ENCODE peak calls at places on chromosomes 13 and 19, in seven cellular contexts. One of them, this sample, is unnamed.

GRCh38 chr19:2791876-2792275 is 6.6 kb downstream of the THOP1 start:
- DNase-seq in astrocyte: no peak
- DNase-seq in trophoblast cell: no peak
- DNase-seq in tibial artery: no peak
- DNase-seq in A549: no peak
- DNase-seq in SJSA1: no peak
- DNase-seq in IMR-90: no peak
- DNase-seq in this sample: no peak

GRCh38 chr19:11014403-11014911 is 53.6 kb downstream of the SMARCA4 start:
- DNase-seq in astrocyte: no peak
- DNase-seq in trophoblast cell: no peak
- DNase-seq in tibial artery: no peak
- DNase-seq in A549: no peak
- DNase-seq in SJSA1: no peak
- DNase-seq in IMR-90: no peak
- DNase-seq in this sample: no peak

GRCh38 chr13:101919541-101920306 is 467.2 kb downstream of the ITGBL1 start:
- DNase-seq in astrocyte: peak; percentile 23
- DNase-seq in trophoblast cell: no peak
- DNase-seq in tibial artery: no peak
- DNase-seq in A549: no peak
- DNase-seq in SJSA1: no peak
- DNase-seq in IMR-90: peak; percentile 10
- DNase-seq in this sample: peak; percentile 32

GRCh38 chr13:34506796-34507195 is 435.3 kb upstream of the NBEA start:
- DNase-seq in astrocyte: peak; percentile 42
- DNase-seq in trophoblast cell: no peak
- DNase-seq in tibial artery: no peak
- DNase-seq in A549: no peak
- DNase-seq in SJSA1: peak; percentile 23
- DNase-seq in IMR-90: no peak
- DNase-seq in this sample: peak; percentile 5

GRCh38 chr19:18091217-18091608 is 4.5 kb upstream of the IL12RB1 start:
- DNase-seq in astrocyte: no peak
- DNase-seq in trophoblast cell: no peak
- DNase-seq in tibial artery: peak; percentile 83
- DNase-seq in A549: no peak
- DNase-seq in SJSA1: no peak
- DNase-seq in IMR-90: no peak
- DNase-seq in this sample: no peak

GRCh38 chr13:92806215-92806614 is 420.4 kb upstream of the GPC6 start:
- DNase-seq in astrocyte: peak; percentile 14
- DNase-seq in trophoblast cell: no peak
- DNase-seq in tibial artery: no peak
- DNase-seq in A549: no peak
- DNase-seq in SJSA1: peak; percentile 67
- DNase-seq in IMR-90: no peak
- DNase-seq in this sample: peak; percentile 28

GRCh38 chr19:19262190-19263057 is 10.7 kb downstream of the TM6SF2 start:
- DNase-seq in astrocyte: no peak
- DNase-seq in trophoblast cell: no peak
- DNase-seq in tibial artery: no peak
- DNase-seq in A549: no peak
- DNase-seq in SJSA1: no peak
- DNase-seq in IMR-90: no peak
- DNase-seq in this sample: peak; percentile 14

GRCh38 chr19:33832633-33833032 is 36.0 kb downstream of the KCTD15 start:
- DNase-seq in astrocyte: no peak
- DNase-seq in trophoblast cell: no peak
- DNase-seq in tibial artery: no peak
- DNase-seq in A549: no peak
- DNase-seq in SJSA1: no peak
- DNase-seq in IMR-90: no peak
- DNase-seq in this sample: no peak

GRCh38 chr19:50705422-50706019 is 14.1 kb downstream of the SHANK1 start:
- DNase-seq in astrocyte: no peak
- DNase-seq in trophoblast cell: peak; percentile 74
- DNase-seq in tibial artery: no peak
- DNase-seq in A549: peak; percentile 79
- DNase-seq in SJSA1: no peak
- DNase-seq in IMR-90: peak; percentile 76
- DNase-seq in this sample: peak; percentile 88

GRCh38 chr13:65600702-65601101 is 1629.4 kb downstream of the PCDH9 start:
- DNase-seq in astrocyte: peak; percentile 65
- DNase-seq in trophoblast cell: no peak
- DNase-seq in tibial artery: no peak
- DNase-seq in A549: peak; percentile 1
- DNase-seq in SJSA1: peak; percentile 78
- DNase-seq in IMR-90: peak; percentile 78
- DNase-seq in this sample: peak; percentile 17

GRCh38 chr19:511101-511841 is 4.0 kb downstream of the TPGS1 start:
- DNase-seq in astrocyte: peak; percentile 68
- DNase-seq in trophoblast cell: peak; percentile 88
- DNase-seq in tibial artery: no peak
- DNase-seq in A549: no peak
- DNase-seq in SJSA1: no peak
- DNase-seq in IMR-90: peak; percentile 36
- DNase-seq in this sample: peak; percentile 42

GRCh38 chr13:103983948-103984347 is 917.7 kb upstream of the SLC10A2 start:
- DNase-seq in astrocyte: no peak
- DNase-seq in trophoblast cell: no peak
- DNase-seq in tibial artery: no peak
- DNase-seq in A549: no peak
- DNase-seq in SJSA1: no peak
- DNase-seq in IMR-90: no peak
- DNase-seq in this sample: no peak

GRCh38 chr13:44853641-44854040 is 135.6 kb downstream of the NUFIP1 start:
- DNase-seq in astrocyte: no peak
- DNase-seq in trophoblast cell: no peak
- DNase-seq in tibial artery: no peak
- DNase-seq in A549: peak; percentile 71
- DNase-seq in SJSA1: no peak
- DNase-seq in IMR-90: no peak
- DNase-seq in this sample: no peak

GRCh38 chr19:5155586-5156210 is 184.9 kb downstream of the PTPRS start:
- DNase-seq in astrocyte: no peak
- DNase-seq in trophoblast cell: no peak
- DNase-seq in tibial artery: no peak
- DNase-seq in A549: no peak
- DNase-seq in SJSA1: no peak
- DNase-seq in IMR-90: no peak
- DNase-seq in this sample: no peak

GRCh38 chr19:53365134-53365898 is at the start of gene ZNF525:
- DNase-seq in astrocyte: peak; percentile 46
- DNase-seq in trophoblast cell: peak; percentile 97
- DNase-seq in tibial artery: peak; percentile 95
- DNase-seq in A549: peak; percentile 63
- DNase-seq in SJSA1: peak; percentile 21
- DNase-seq in IMR-90: peak; percentile 59
- DNase-seq in this sample: peak; percentile 89

GRCh38 chr13:38539632-38540031 is 147.2 kb upstream of the FREM2 start:
- DNase-seq in astrocyte: no peak
- DNase-seq in trophoblast cell: no peak
- DNase-seq in tibial artery: no peak
- DNase-seq in A549: no peak
- DNase-seq in SJSA1: no peak
- DNase-seq in IMR-90: no peak
- DNase-seq in this sample: no peak

GRCh38 chr13:51928231-51928630 is 66.5 kb downstream of the CCDC70 start:
- DNase-seq in astrocyte: no peak
- DNase-seq in trophoblast cell: peak; percentile 75
- DNase-seq in tibial artery: no peak
- DNase-seq in A549: no peak
- DNase-seq in SJSA1: no peak
- DNase-seq in IMR-90: no peak
- DNase-seq in this sample: no peak

GRCh38 chr13:113938716-113939115 is 35.2 kb downstream of the C13orf46 start:
- DNase-seq in astrocyte: no peak
- DNase-seq in trophoblast cell: no peak
- DNase-seq in tibial artery: no peak
- DNase-seq in A549: no peak
- DNase-seq in SJSA1: no peak
- DNase-seq in IMR-90: no peak
- DNase-seq in this sample: no peak

GRCh38 chr13:74040200-74040599 is 94.0 kb downstream of the KLF12 start:
- DNase-seq in astrocyte: no peak
- DNase-seq in trophoblast cell: peak; percentile 51
- DNase-seq in tibial artery: no peak
- DNase-seq in A549: peak; percentile 56
- DNase-seq in SJSA1: peak; percentile 13
- DNase-seq in IMR-90: peak; percentile 31
- DNase-seq in this sample: peak; percentile 38

GRCh38 chr19:55134732-55135131 is 14.3 kb downstream of the TNNT1 start:
- DNase-seq in astrocyte: no peak
- DNase-seq in trophoblast cell: no peak
- DNase-seq in tibial artery: no peak
- DNase-seq in A549: no peak
- DNase-seq in SJSA1: no peak
- DNase-seq in IMR-90: no peak
- DNase-seq in this sample: no peak

GRCh38 chr19:54586397-54586796 is 7.0 kb upstream of the LILRA1 start:
- DNase-seq in astrocyte: no peak
- DNase-seq in trophoblast cell: no peak
- DNase-seq in tibial artery: no peak
- DNase-seq in A549: no peak
- DNase-seq in SJSA1: no peak
- DNase-seq in IMR-90: no peak
- DNase-seq in this sample: no peak

GRCh38 chr13:77048592-77048991 is 21.6 kb upstream of the FBXL3 start:
- DNase-seq in astrocyte: no peak
- DNase-seq in trophoblast cell: no peak
- DNase-seq in tibial artery: no peak
- DNase-seq in A549: no peak
- DNase-seq in SJSA1: no peak
- DNase-seq in IMR-90: no peak
- DNase-seq in this sample: no peak
- H3K4me1 ChIP-seq in astrocyte: no peaks in the 10 kb centered on the region
- H3K4me1 ChIP-seq in trophoblast cell: no peaks in the 10 kb centered on the region
- H3K4me1 ChIP-seq in tibial artery: no peaks in the 10 kb centered on the region
- H3K4me1 ChIP-seq in A549: no peaks in the 10 kb centered on the region
- H3K4me1 ChIP-seq in SJSA1: no peaks in the 10 kb centered on the region
- H3K4me1 ChIP-seq in IMR-90: no peaks in the 10 kb centered on the region
- H3K4me1 ChIP-seq in this sample: no peaks in the 10 kb centered on the region

GRCh38 chr19:14410054-14410774 is 8.9 kb downstream of the DDX39A start:
- DNase-seq in astrocyte: no peak
- DNase-seq in trophoblast cell: peak; percentile 49
- DNase-seq in tibial artery: no peak
- DNase-seq in A549: no peak
- DNase-seq in SJSA1: no peak
- DNase-seq in IMR-90: no peak
- DNase-seq in this sample: no peak

GRCh38 chr19:14410775-14411134 is 8.4 kb downstream of the DDX39A start:
- DNase-seq in astrocyte: no peak
- DNase-seq in trophoblast cell: no peak
- DNase-seq in tibial artery: no peak
- DNase-seq in A549: no peak
- DNase-seq in SJSA1: no peak
- DNase-seq in IMR-90: no peak
- DNase-seq in this sample: no peak

GRCh38 chr19:14408641-14409120 is 10.5 kb downstream of the DDX39A start:
- DNase-seq in astrocyte: no peak
- DNase-seq in trophoblast cell: peak; percentile 66
- DNase-seq in tibial artery: no peak
- DNase-seq in A549: no peak
- DNase-seq in SJSA1: no peak
- DNase-seq in IMR-90: no peak
- DNase-seq in this sample: peak; percentile 61

GRCh38 chr19:14407889-14408640 is 11.1 kb downstream of the DDX39A start:
- DNase-seq in astrocyte: no peak
- DNase-seq in trophoblast cell: peak; percentile 41
- DNase-seq in tibial artery: no peak
- DNase-seq in A549: no peak
- DNase-seq in SJSA1: no peak
- DNase-seq in IMR-90: no peak
- DNase-seq in this sample: no peak

GRCh38 chr19:14409157-14410053 is 9.7 kb downstream of the DDX39A start:
- DNase-seq in astrocyte: no peak
- DNase-seq in trophoblast cell: peak; percentile 67
- DNase-seq in tibial artery: no peak
- DNase-seq in A549: no peak
- DNase-seq in SJSA1: no peak
- DNase-seq in IMR-90: no peak
- DNase-seq in this sample: no peak
- H3K4me1 ChIP-seq in astrocyte: peaks cover 9% of the 10 kb centered on the region
- H3K4me1 ChIP-seq in trophoblast cell: peaks cover 3% of the 10 kb centered on the region
- H3K4me1 ChIP-seq in tibial artery: peaks cover 29% of the 10 kb centered on the region
- H3K4me1 ChIP-seq in A549: peaks cover 3% of the 10 kb centered on the region
- H3K4me1 ChIP-seq in SJSA1: peaks cover 5% of the 10 kb centered on the region
- H3K4me1 ChIP-seq in IMR-90: peaks cover 6% of the 10 kb centered on the region
- H3K4me1 ChIP-seq in this sample: no peaks in the 10 kb centered on the region

DNA sequence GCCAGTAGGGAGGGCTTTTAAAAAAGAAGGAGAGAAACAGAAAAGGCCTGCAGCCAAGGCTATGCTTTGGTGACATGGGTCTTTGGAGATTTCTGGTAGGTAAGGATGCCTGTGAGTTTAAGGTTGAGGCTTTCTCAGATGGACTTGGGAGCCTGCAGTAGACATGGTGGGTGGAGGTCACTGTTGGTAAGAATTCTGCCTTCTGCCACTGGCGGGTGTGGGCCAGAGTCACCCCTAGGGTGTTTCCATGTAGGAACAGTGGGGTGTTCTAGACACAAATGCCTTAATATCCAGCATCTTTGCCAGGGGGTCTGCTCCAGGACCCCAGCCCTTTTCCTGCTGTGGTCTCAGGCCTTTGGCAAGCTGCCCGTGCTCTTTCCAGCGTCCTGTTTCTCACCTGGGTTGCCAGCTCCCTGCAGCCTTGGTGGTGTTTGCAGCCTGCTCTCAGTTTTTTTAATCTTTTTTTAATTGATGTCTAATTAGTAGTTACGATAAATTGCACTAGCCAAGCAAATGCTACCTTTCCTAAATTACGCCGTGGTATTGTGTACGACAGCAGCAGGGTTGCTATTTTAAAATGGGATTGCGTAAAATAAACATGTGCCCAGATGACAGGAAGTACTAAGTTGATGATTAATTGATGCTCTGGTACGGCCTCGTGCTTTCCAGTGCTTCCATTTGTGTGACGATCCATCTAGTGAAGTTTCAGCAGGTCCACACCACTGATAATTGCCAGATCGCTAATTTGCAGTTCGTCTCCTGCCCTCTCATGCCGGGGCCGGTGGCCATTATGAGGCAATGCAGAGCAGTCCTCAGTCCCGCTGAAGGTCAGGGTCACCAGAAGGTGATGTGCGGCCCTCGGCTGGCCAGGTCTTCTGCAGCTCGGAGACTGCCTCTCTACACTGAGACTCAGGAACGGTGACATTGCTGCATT is 35.3 kb upstream of the NPAS1 start:
- DNase-seq in astrocyte: peak; percentile 72
- DNase-seq in trophoblast cell: peak; percentile 15
- DNase-seq in tibial artery: no peak
- DNase-seq in A549: peak; percentile 81
- DNase-seq in SJSA1: no peak
- DNase-seq in IMR-90: peak; percentile 50
- DNase-seq in this sample: peak; percentile 48
- H3K4me1 ChIP-seq in astrocyte: peaks cover 10% of the 10 kb centered on the region
- H3K4me1 ChIP-seq in trophoblast cell: peaks cover 4% of the 10 kb centered on the region
- H3K4me1 ChIP-seq in tibial artery: peaks cover 54% of the 10 kb centered on the region
- H3K4me1 ChIP-seq in A549: peaks cover 39% of the 10 kb centered on the region
- H3K4me1 ChIP-seq in SJSA1: peaks cover 47% of the 10 kb centered on the region
- H3K4me1 ChIP-seq in IMR-90: peaks cover 14% of the 10 kb centered on the region
- H3K4me1 ChIP-seq in this sample: peaks cover 31% of the 10 kb centered on the region

GRCh38 chr19:4066682-4067395 is at the start of gene ZBTB7A:
- DNase-seq in astrocyte: peak; percentile 43
- DNase-seq in trophoblast cell: peak; percentile 83
- DNase-seq in tibial artery: peak; percentile 92
- DNase-seq in A549: peak; percentile 83
- DNase-seq in SJSA1: peak; percentile 49
- DNase-seq in IMR-90: peak; percentile 61
- DNase-seq in this sample: peak; percentile 85
- H3K4me1 ChIP-seq in astrocyte: peaks cover 13% of the 10 kb centered on the region
- H3K4me1 ChIP-seq in trophoblast cell: peaks cover 23% of the 10 kb centered on the region
- H3K4me1 ChIP-seq in tibial artery: peaks cover 35% of the 10 kb centered on the region
- H3K4me1 ChIP-seq in A549: peaks cover 25% of the 10 kb centered on the region
- H3K4me1 ChIP-seq in SJSA1: peaks cover 18% of the 10 kb centered on the region
- H3K4me1 ChIP-seq in IMR-90: peaks cover 12% of the 10 kb centered on the region
- H3K4me1 ChIP-seq in this sample: peaks cover 12% of the 10 kb centered on the region

This sample was measured in GM23248.